ENCODE peak calls at places on chromosomes 2 and 18, in four cellular contexts. W is PC-3, S is GM23248, J is neural progenitor cell. I is an unnamed sample. For H3K4me1, the result is how much of the 10 kb centered on the place peaks cover.

GRCh38 chr2:216845426-216845825 is 14.4 kb downstream of the TNP1 start:
- DNase-seq in W (no peak), S (no peak), J (no peak), I (no peak)

GRCh38 chr2:8472545-8473361 is 209.1 kb upstream of the ID2 start:
- DNase-seq in W (no peak), S (no peak), J (no peak), I (no peak)

GRCh38 chr2:65291221-65292094 is 63.8 kb downstream of the ACTR2 start:
- DNase-seq in W (no peak), S (no peak), J (no peak), I (no peak)

GRCh38 chr18:74283646-74284045 is 8.1 kb downstream of the CYB5A start:
- DNase-seq in W (no peak), S (no peak), J (no peak), I (no peak)

GRCh38 chr2:46252891-46253659 is 44.1 kb upstream of the EPAS1 start:
- DNase-seq in W (peak), S (peak), J (no peak), I (peak)

GRCh38 chr2:74391209-74391579 is 11.1 kb upstream of the DCTN1 start:
- DNase-seq in W (peak), S (peak), J (no peak), I (no peak)

GRCh38 chr2:168518555-168519066 is 62.5 kb downstream of the CERS6 start:
- DNase-seq in W (no peak), S (peak), J (peak), I (no peak)

GRCh38 chr2:72920317-72921087 is 3.2 kb downstream of the EMX1 start:
- DNase-seq in W (no peak), S (peak), J (peak), I (no peak)

GRCh38 chr2:145753209-145753608 is 1233.3 kb upstream of the ZEB2 start:
- DNase-seq in W (no peak), S (no peak), J (peak), I (no peak)

GRCh38 chr2:172434821-172435607 is 7.6 kb downstream of the ITGA6 start:
- DNase-seq in W (no peak), S (no peak), J (peak), I (no peak)

GRCh38 chr18:50277935-50278334 is 3.4 kb downstream of the MBD1 start:
- DNase-seq in W (peak), S (peak), J (no peak), I (no peak)

GRCh38 chr2:25086070-25086560 is 44.2 kb downstream of the EFR3B start:
- DNase-seq in W (no peak), S (no peak), J (no peak), I (no peak)

GRCh38 chr2:212021947-212022346 is 516.7 kb downstream of the ERBB4 start:
- DNase-seq in W (peak), S (peak), J (no peak), I (peak)

GRCh38 chr2:8515390-8515761 is 166.5 kb upstream of the ID2 start:
- DNase-seq in W (no peak), S (no peak), J (no peak), I (no peak)

GRCh38 chr2:103977681-103978080 is 876.2 kb upstream of the POU3F3 start:
- DNase-seq in W (no peak), S (no peak), J (no peak), I (no peak)

GRCh38 chr2:175004730-175004979 is 526 bp downstream of the CHN1 start:
- DNase-seq in W (no peak), S (peak), J (no peak), I (no peak)

GRCh38 chr2:218020966-218021535 is 18.3 kb upstream of the TNS1 start:
- DNase-seq in W (no peak), S (no peak), J (no peak), I (no peak)

GRCh38 chr2:216970369-216970915 is 110.6 kb upstream of the TNP1 start:
- DNase-seq in W (no peak), S (no peak), J (no peak), I (no peak)

GRCh38 chr2:128375454-128375853 is 56.8 kb upstream of the HS6ST1 start:
- DNase-seq in W (no peak), S (no peak), J (no peak), I (no peak)

GRCh38 chr18:10926565-10927194 is 222.7 kb downstream of the PIEZO2 start:
- DNase-seq in W (no peak), S (peak), J (no peak), I (no peak)

GRCh38 chr2:30627162-30627561 is 180.1 kb downstream of the CAPN13 start:
- DNase-seq in W (no peak), S (no peak), J (no peak), I (no peak)

GRCh38 chr2:106028192-106028591 is 165.9 kb downstream of the UXS1 start:
- DNase-seq in W (no peak), S (no peak), J (no peak), I (no peak)

GRCh38 chr18:54127759-54128378 is 96.6 kb downstream of the MBD2 start:
- DNase-seq in W (peak), S (peak), J (peak), I (peak)

GRCh38 chr2:198945496-198945895 is 512.2 kb downstream of the SATB2 start:
- DNase-seq in W (no peak), S (no peak), J (no peak), I (no peak)

GRCh38 chr2:38261569-38262513 is 115.2 kb downstream of the ATL2 start:
- DNase-seq in W (no peak), S (no peak), J (peak), I (no peak)

GRCh38 chr2:138452324-138452723 is 49.2 kb upstream of the SPOPL start:
- DNase-seq in W (no peak), S (no peak), J (no peak), I (no peak)

GRCh38 chr2:30410217-30410616 is 36.8 kb upstream of the LCLAT1 start:
- DNase-seq in W (peak), S (peak), J (no peak), I (no peak)

GRCh38 chr2:60735496-60736250 is 20.4 kb upstream of the PAPOLG start:
- DNase-seq in W (no peak), S (peak), J (peak), I (no peak)

GRCh38 chr2:235026649-235027557 is 75.1 kb downstream of the SH3BP4 start:
- DNase-seq in W (peak), S (peak), J (no peak), I (peak)

GRCh38 chr18:58135170-58135569 is 91.1 kb downstream of the NEDD4L start:
- DNase-seq in W (peak), S (peak), J (no peak), I (no peak)

GRCh38 chr2:239605976-239606375 is 205.2 kb upstream of the HDAC4 start:
- DNase-seq in W (no peak), S (no peak), J (no peak), I (no peak)

GRCh38 chr2:239605409-239605808 is 204.6 kb upstream of the HDAC4 start:
- DNase-seq in W (no peak), S (no peak), J (no peak), I (no peak)

GRCh38 chr2:239601880-239602279 is 201.1 kb upstream of the HDAC4 start:
- DNase-seq in W (no peak), S (no peak), J (no peak), I (no peak)

GRCh38 chr2:239602290-239603282 is 201.8 kb upstream of the HDAC4 start:
- DNase-seq in W (no peak), S (no peak), J (no peak), I (no peak)

GRCh38 chr2:239603411-239604356 is 202.9 kb upstream of the HDAC4 start:
- DNase-seq in W (no peak), S (no peak), J (no peak), I (no peak)
- H3K4me1 ChIP-seq in W (under half), S (under half), J (under half), I (under half)

DNA sequence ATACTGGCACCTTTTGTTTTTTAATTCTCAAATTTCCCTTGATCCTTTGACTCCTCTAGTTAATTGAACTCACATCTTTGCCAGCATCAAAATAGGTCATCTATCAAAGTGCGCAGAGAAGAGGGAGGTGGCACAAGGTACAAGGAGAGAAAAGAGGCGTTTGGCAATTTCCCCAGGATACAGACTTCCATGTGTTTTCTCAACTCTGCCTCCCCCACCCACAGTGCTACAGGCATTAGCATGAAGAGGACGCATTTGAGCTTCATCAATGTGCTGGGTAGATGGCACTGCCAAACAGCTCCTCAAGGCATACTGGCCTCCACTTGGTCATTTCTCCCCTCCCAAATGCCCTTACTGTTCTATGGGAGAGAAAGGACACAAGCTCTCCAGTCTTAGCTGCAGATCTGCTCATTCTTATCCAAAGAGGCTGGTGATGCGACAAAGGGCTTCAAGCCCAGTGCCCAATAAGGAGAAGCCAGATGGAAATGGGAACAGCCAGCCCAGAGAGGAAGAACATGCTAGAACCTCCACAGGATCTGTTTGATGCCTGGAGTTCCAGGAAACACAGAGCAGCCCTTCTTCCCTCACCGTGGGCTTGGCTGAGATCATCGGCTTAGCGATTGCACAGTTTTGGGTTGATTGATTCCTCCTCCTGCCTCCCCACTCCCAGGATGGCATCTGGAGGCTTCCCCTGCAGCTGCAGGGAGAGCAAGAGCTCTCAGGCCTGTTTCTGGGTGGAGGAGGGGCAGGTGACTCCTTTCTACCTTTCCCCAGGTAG is 144.7 kb upstream of the SMAD2 start:
- DNase-seq in W (no peak), S (no peak), J (no peak), I (no peak)
- TF ChIP-seq EZH2phosphoT487 in W (no peak), S (no peak), J (no peak), I (no peak)

GRCh38 chr18:3424280-3424890 is 25.6 kb upstream of the TGIF1 start:
- DNase-seq in W (no peak), S (no peak), J (no peak), I (no peak)
- H3K9ac ChIP-seq in W (no peak), S (no peak), J (no peak), I (no peak)

GRCh38 chr2:85255456-85255812 is 72.4 kb downstream of the TGOLN2 start:
- DNase-seq in W (no peak), S (no peak), J (no peak), I (no peak)
- H3K4me1 ChIP-seq in W (under half), S (under half), J (half or more), I (under half)

I was measured in HCT116.